ENCODE peak calls at places on chromosomes 4 and X, in seven cellular contexts. Y, H, C, N, D, K and L are unnamed samples.

GRCh38 chr4:8882239-8882638 is 10.6 kb upstream of the HMX1 start:
- DNase-seq in Y (no peak), H (no peak), C (no peak), N (no peak), D (no peak), K (no peak), L (no peak)

GRCh38 chr4:152328595-152328994 is 207.3 kb downstream of the FBXW7 start:
- DNase-seq in Y (peak), H (peak), C (peak), N (no peak), D (no peak), K (no peak), L (no peak)

GRCh38 chrX:140180585-140180984 is 215.3 kb upstream of the CXorf66 start:
- DNase-seq in Y (no peak), H (no peak), C (peak), N (no peak), D (no peak), K (no peak), L (no peak)

GRCh38 chr4:94939791-94940530 is 182.2 kb downstream of the BMPR1B start:
- DNase-seq in Y (no peak), H (no peak), C (peak), N (no peak), D (no peak), K (no peak), L (no peak)

GRCh38 chr4:119690871-119691270 is 62.3 kb upstream of the PDE5A start:
- DNase-seq in Y (no peak), H (peak), C (peak), N (no peak), D (no peak), K (no peak), L (no peak)

GRCh38 chrX:71543316-71543715 is 10.4 kb downstream of the OGT start:
- DNase-seq in Y (peak), H (peak), C (peak), N (no peak), D (no peak), K (no peak), L (no peak)

GRCh38 chr4:166301266-166301665 is 428.2 kb downstream of the TLL1 start:
- DNase-seq in Y (no peak), H (no peak), C (no peak), N (no peak), D (no peak), K (no peak), L (no peak)

GRCh38 chrX:136065044-136065671 is 79.9 kb downstream of the SLC9A6 start:
- DNase-seq in Y (no peak), H (no peak), C (peak), N (no peak), D (no peak), K (peak), L (no peak)

GRCh38 chrX:9072281-9072680 is 38.4 kb upstream of the FAM9B start:
- DNase-seq in Y (peak), H (no peak), C (no peak), N (no peak), D (no peak), K (no peak), L (no peak)

GRCh38 chr4:87041142-87041541 is 106.3 kb downstream of the AFF1 start:
- DNase-seq in Y (no peak), H (no peak), C (no peak), N (no peak), D (no peak), K (no peak), L (no peak)

GRCh38 chrX:25003066-25003849 is 12.5 kb downstream of the ARX start:
- DNase-seq in Y (no peak), H (no peak), C (no peak), N (no peak), D (no peak), K (no peak), L (no peak)

GRCh38 chr4:153513596-153513995 is 47.4 kb downstream of the TMEM131L start:
- DNase-seq in Y (peak), H (peak), C (peak), N (no peak), D (no peak), K (no peak), L (no peak)

GRCh38 chrX:125394449-125394848 is 74.8 kb downstream of the TEX13C start:
- DNase-seq in Y (no peak), H (no peak), C (no peak), N (no peak), D (no peak), K (no peak), L (no peak)

GRCh38 chrX:49246541-49246940 is 11.3 kb downstream of the CCDC22 start:
- DNase-seq in Y (no peak), H (no peak), C (no peak), N (no peak), D (no peak), K (no peak), L (no peak)

GRCh38 chr4:8391071-8391470 is 49.5 kb downstream of the ACOX3 start:
- DNase-seq in Y (no peak), H (no peak), C (no peak), N (no peak), D (no peak), K (no peak), L (no peak)

GRCh38 chr4:48189731-48190130 is 55.7 kb upstream of the TXK start:
- DNase-seq in Y (no peak), H (no peak), C (no peak), N (no peak), D (no peak), K (no peak), L (no peak)